ENCODE peak calls at places on chromosome 21, in six cellular contexts. X, S, B, Y, R and W are unnamed samples.

GRCh38 chr21:34981793-34982192 is 67.3 kb downstream of the RUNX1 start:
- DNase-seq in X (no peak), R (no peak), S (no peak), Y (no peak), B (no peak), W (no peak)

GRCh38 chr21:35120631-35121180 is 71.6 kb upstream of the RUNX1 start:
- DNase-seq in B (no peak), S (no peak), Y (no peak), R (no peak), X (no peak), W (no peak)

GRCh38 chr21:46185717-46186116 is 1.5 kb upstream of the SPATC1L start:
- DNase-seq in B (no peak), S (no peak), Y (no peak), R (no peak), X (no peak), W (no peak)

GRCh38 chr21:41764558-41765392 is 2.1 kb downstream of the RIPK4 start:
- DNase-seq in B (no peak), Y (peak; percentile 38), R (peak; percentile 40), S (no peak), X (no peak), W (no peak)

GRCh38 chr21:24590261-24590660 is 1017.0 kb downstream of the MRPL39 start:
- DNase-seq in R (no peak), X (no peak), Y (no peak), S (no peak), B (no peak), W (no peak)

GRCh38 chr21:31471865-31472264 is 127.8 kb upstream of the TIAM1 start:
- DNase-seq in X (no peak), B (no peak), R (no peak), S (no peak), Y (no peak), W (no peak)

GRCh38 chr21:20997633-20998455 is at the start of gene NCAM2:
- DNase-seq in B (peak; percentile 33), R (peak; percentile 53), S (peak; percentile 78), Y (no peak), X (no peak), W (peak; percentile 93)

GRCh38 chr21:16587141-16587570 is 857.4 kb downstream of the USP25 start:
- DNase-seq in X (no peak), B (peak; percentile 54), S (peak; percentile 46), Y (peak; percentile 39), R (peak; percentile 46), W (peak; percentile 7)

GRCh38 chr21:35614412-35614901 is 445.9 kb downstream of the SETD4 start:
- DNase-seq in Y (peak; percentile 13), S (no peak), R (peak; percentile 87), X (no peak), B (no peak), W (no peak)

GRCh38 chr21:34939673-34940321 is 109.3 kb downstream of the RUNX1 start:
- DNase-seq in S (no peak), R (no peak), Y (no peak), B (no peak), X (no peak), W (no peak)

GRCh38 chr21:43267391-43268085 is 98.7 kb downstream of the CRYAA start:
- DNase-seq in R (no peak), B (no peak), Y (no peak), S (peak; percentile 29), X (no peak), W (no peak)

GRCh38 chr21:41977034-41977950 is 23.5 kb upstream of the C2CD2 start:
- DNase-seq in Y (no peak), S (no peak), X (no peak), B (peak; percentile 1), R (no peak), W (no peak)

GRCh38 chr21:21200939-21201610 is 202.9 kb downstream of the NCAM2 start:
- DNase-seq in S (no peak), B (no peak), X (no peak), Y (no peak), R (no peak), W (no peak)

GRCh38 chr21:43313221-43313938 is 113.6 kb downstream of the SIK1 start:
- DNase-seq in R (no peak), Y (no peak), X (no peak), B (no peak), S (no peak), W (no peak)

GRCh38 chr21:34909492-34910292 is 139.4 kb downstream of the RUNX1 start:
- DNase-seq in Y (no peak), S (no peak), B (no peak), X (no peak), R (no peak), W (no peak)

GRCh38 chr21:28952686-28953085 is 40.0 kb downstream of the LTN1 start:
- DNase-seq in R (peak; percentile 49), B (no peak), S (no peak), Y (no peak), X (no peak), W (no peak)

GRCh38 chr21:46050651-46051378 is 47.1 kb upstream of the COL6A2 start:
- DNase-seq in S (peak; percentile 38), R (no peak), B (no peak), X (no peak), Y (no peak), W (no peak)

GRCh38 chr21:16502273-16502672 is 772.5 kb downstream of the USP25 start:
- DNase-seq in R (no peak), Y (no peak), X (no peak), S (no peak), B (no peak), W (no peak)

GRCh38 chr21:29775462-29775861 is 164.3 kb downstream of the GRIK1 start:
- DNase-seq in Y (no peak), B (no peak), S (no peak), R (no peak), X (no peak), W (no peak)

DNA sequence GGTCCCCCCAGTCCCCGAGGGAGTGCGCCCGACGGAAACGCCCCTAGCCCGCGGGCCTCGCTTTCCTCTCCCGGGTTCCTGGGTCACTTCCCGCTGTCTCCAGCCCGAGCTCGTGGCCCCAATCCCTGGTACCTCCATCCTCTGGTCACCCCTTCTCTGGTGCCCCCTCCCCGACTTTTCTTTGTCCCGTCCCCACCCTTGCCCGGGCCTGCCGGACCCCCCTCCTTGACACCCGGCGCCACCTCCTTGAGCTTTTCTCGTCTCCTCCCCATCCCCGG is 320 bp upstream of the RIPPLY3 start:
- DNase-seq in S (no peak), X (no peak), B (no peak), Y (no peak), R (no peak), W (no peak)
- H3K4me3 ChIP-seq in S (peak overlapping the region; percentile 49), X (peak overlapping the region; percentile 75), B (peak overlapping the region; percentile 32), Y (no peak overlapping the region), R (peak overlapping the region; percentile 76), W (peak overlapping the region; percentile 66)

DNA sequence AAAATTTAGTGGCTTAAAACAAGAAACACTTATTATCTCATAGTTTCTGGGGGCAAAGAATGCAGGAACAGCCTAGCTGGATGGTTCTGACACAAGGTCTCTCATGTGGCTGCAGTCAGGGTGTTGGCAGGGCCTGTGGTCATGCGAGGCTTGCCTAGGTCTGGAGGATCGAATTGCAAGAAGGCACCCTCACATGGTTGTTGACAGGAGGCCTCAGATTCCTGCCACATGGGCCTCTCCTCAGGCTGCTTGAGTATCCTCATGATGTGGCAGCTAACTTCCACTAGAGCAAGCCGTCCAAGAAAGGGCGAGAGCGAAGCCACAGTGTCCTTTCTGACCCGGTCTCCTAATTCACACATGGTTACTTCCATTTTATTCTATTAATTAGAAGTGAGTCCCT is 6.2 kb upstream of the NRIP1 start:
- DNase-seq in X (no peak), B (no peak), S (no peak), Y (no peak), R (no peak), W (no peak)
- H3K36me3 ChIP-seq in X (no peaks in the 10 kb centered on the region), B (no peaks in the 10 kb centered on the region), S (no peaks in the 10 kb centered on the region), Y (no peaks in the 10 kb centered on the region), R (no peaks in the 10 kb centered on the region), W (no peaks in the 10 kb centered on the region)

GRCh38 chr21:17611414-17612022 is 1.2 kb downstream of the BTG3 start:
- DNase-seq in R (peak; percentile 69), Y (peak; percentile 61), X (peak; percentile 21), S (peak; percentile 86), B (peak; percentile 83), W (peak; percentile 90)
- TF ChIP-seq CTCF in R (no peak), Y (no peak), X (peak; percentile 29), S (no peak), B (no peak), W (no peak)

DNA sequence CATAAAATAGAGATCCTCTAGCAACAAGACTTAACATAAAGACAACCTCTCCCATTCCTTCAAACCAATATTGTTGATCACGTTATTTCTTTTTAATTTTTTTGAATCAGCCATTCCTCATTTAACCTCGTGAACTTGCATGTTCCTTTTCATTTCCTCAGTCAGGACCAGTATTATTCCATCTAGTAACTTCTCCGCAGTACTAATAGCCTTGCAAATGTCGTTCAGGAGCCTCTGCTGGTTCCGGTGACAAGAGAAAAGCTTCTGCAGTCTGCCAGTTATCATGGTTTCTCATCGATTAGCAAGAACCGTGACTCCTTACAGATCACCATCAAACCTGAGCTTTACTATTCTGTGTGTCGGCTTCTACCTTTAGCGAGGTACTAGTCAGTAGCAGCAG is 3.0 kb downstream of the APP start:
- DNase-seq in Y (no peak), S (no peak), X (no peak), R (no peak), B (no peak), W (no peak)
- H3K4me3 ChIP-seq in Y (peak overlapping the region; percentile 17), S (peak overlapping the region; percentile 96), X (peak overlapping the region; percentile 91), R (peak overlapping the region; percentile 82), B (no peak overlapping the region), W (peak overlapping the region; percentile 91)

GRCh38 chr21:33512481-33512880 is 21.0 kb upstream of the DNAJC28 start:
- DNase-seq in B (no peak), S (no peak), R (no peak), X (no peak), Y (no peak), W (no peak)
- H3K36me3 ChIP-seq in B (no peaks in the 10 kb centered on the region), S (peaks cover 77% of the 10 kb centered on the region), R (peaks cover 60% of the 10 kb centered on the region), X (peaks cover 10% of the 10 kb centered on the region), Y (peaks cover 7% of the 10 kb centered on the region), W (peaks cover 84% of the 10 kb centered on the region)

GRCh38 chr21:44722701-44723100 is 11.3 kb upstream of the TSPEAR start:
- DNase-seq in Y (no peak), S (no peak), X (no peak), R (no peak), B (no peak), W (no peak)
- TF ChIP-seq CTCF in Y (no peak), S (no peak), X (no peak), R (no peak), B (no peak), W (no peak)

GRCh38 chr21:33109574-33110339 is 39.8 kb downstream of the OLIG1 start:
- DNase-seq in X (no peak), B (no peak), S (no peak), Y (no peak), R (no peak), W (no peak)
- H3K4me3 ChIP-seq in X (peak overlapping the region; percentile 34), B (no peak overlapping the region), S (no peak overlapping the region), Y (no peak overlapping the region), R (no peak overlapping the region), W (no peak overlapping the region)

DNA sequence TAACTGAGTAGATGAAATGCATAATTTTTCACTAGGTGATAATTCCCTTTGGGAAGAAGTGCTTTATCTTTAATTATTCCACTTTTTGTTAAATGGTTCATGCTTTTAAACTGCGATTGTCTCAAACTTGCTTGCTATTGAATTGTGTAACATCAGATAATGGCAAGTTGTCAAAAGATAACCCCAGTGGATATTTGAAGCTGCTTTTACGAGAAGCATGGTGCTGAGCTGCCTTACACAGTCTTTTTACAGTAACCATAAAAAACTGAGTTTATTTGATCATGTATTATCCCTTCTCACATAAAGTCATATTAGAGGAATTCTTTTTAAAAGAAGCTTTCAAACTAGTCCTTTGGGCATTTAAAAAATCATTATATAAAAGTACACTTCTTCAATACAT is 30.1 kb downstream of the TMEM50B start:
- DNase-seq in X (no peak), S (no peak), B (no peak), R (no peak), Y (no peak), W (no peak)
- H3K36me3 ChIP-seq in X (peaks cover 5% of the 10 kb centered on the region), S (peaks cover 45% of the 10 kb centered on the region), B (peaks cover 2% of the 10 kb centered on the region), R (peaks cover 2% of the 10 kb centered on the region), Y (no peaks in the 10 kb centered on the region), W (no peaks in the 10 kb centered on the region)